ENCODE peak calls at places on chromosomes 12 and 14, in nine cellular contexts. M is body of pancreas, O is stomach, V is transverse colon, D is spleen, C is gastrocnemius medialis, W is sigmoid colon, G is Peyer's patch, N is heart left ventricle. B is an unnamed sample.

GRCh38 chr14:87899228-87899627 is 93.8 kb downstream of the GALC start:
- DNase-seq in M (no peak), N (no peak), O (no peak), V (no peak), C (no peak), G (no peak), D (no peak), W (no peak), B (no peak)

GRCh38 chr14:91396959-91397815 is 20.4 kb downstream of the CCDC88C start:
- DNase-seq in M (peak), C (no peak), D (peak), N (no peak), G (peak), W (no peak), O (peak), V (peak), B (no peak)

GRCh38 chr14:99671230-99672224 is 12.6 kb upstream of the CYP46A1 start:
- DNase-seq in V (peak), W (peak), O (no peak), D (peak), C (no peak), M (no peak), N (no peak), G (peak), B (no peak)

GRCh38 chr14:69812725-69813124 is 15.7 kb upstream of the SLC10A1 start:
- DNase-seq in G (no peak), N (no peak), D (no peak), V (peak), O (no peak), M (no peak), W (no peak), C (no peak), B (no peak)

GRCh38 chr14:72643317-72643801 is 250.5 kb downstream of the DPF3 start:
- DNase-seq in D (no peak), G (no peak), V (no peak), C (no peak), W (no peak), N (no peak), O (no peak), M (peak), B (no peak)

GRCh38 chr14:66365388-66365787 is 120.8 kb upstream of the CCDC196 start:
- DNase-seq in V (no peak), D (no peak), N (no peak), M (no peak), O (no peak), C (no peak), W (no peak), G (no peak), B (no peak)

GRCh38 chr14:104973215-104974145 is 4.7 kb downstream of the AHNAK2 start:
- DNase-seq in W (peak), C (peak), G (peak), V (peak), N (peak), D (peak), M (peak), O (peak), B (peak)

GRCh38 chr14:36805116-36805515 is 143.5 kb downstream of the PAX9 start:
- DNase-seq in O (no peak), V (no peak), W (no peak), N (peak), C (no peak), M (no peak), G (no peak), D (no peak), B (no peak)

GRCh38 chr12:58416211-58416610 is 474.8 kb downstream of the ATP23 start:
- DNase-seq in C (no peak), N (no peak), V (no peak), O (no peak), D (no peak), M (no peak), W (no peak), G (no peak), B (no peak)

GRCh38 chr14:38233218-38233617 is 22.7 kb downstream of the CLEC14A start:
- DNase-seq in N (no peak), V (no peak), D (no peak), W (no peak), G (no peak), C (no peak), M (no peak), O (no peak), B (no peak)

GRCh38 chr14:56580317-56580711 is 716 bp downstream of the TMEM260 start:
- DNase-seq in G (no peak), D (no peak), N (no peak), W (no peak), M (no peak), V (no peak), O (no peak), C (no peak), B (no peak)

GRCh38 chr14:72948481-72949138 is 22.3 kb downstream of the DCAF4 start:
- DNase-seq in C (no peak), G (peak), O (peak), D (no peak), M (peak), N (peak), W (no peak), V (peak), B (peak)

GRCh38 chr12:51318846-51319570 is 5.0 kb downstream of the BIN2 start:
- DNase-seq in V (peak), C (no peak), D (peak), G (peak), M (no peak), O (no peak), W (no peak), N (no peak), B (no peak)

GRCh38 chr12:119363490-119363889 is 29.0 kb downstream of the CCDC60 start:
- DNase-seq in O (no peak), D (no peak), N (no peak), M (no peak), V (no peak), W (no peak), G (no peak), C (no peak), B (no peak)

GRCh38 chr14:76073732-76074131 is 78.0 kb upstream of the GPATCH2L start:
- DNase-seq in G (no peak), W (no peak), C (no peak), N (no peak), O (no peak), M (no peak), V (no peak), D (no peak), B (no peak)

GRCh38 chr14:76078501-76078900 is 73.2 kb upstream of the GPATCH2L start:
- DNase-seq in V (no peak), W (no peak), C (no peak), D (no peak), O (no peak), N (no peak), G (no peak), M (no peak), B (no peak)

GRCh38 chr14:76080009-76080408 is 71.7 kb upstream of the GPATCH2L start:
- DNase-seq in C (peak), N (no peak), G (no peak), W (no peak), M (no peak), O (no peak), D (no peak), V (no peak), B (no peak)

GRCh38 chr14:76080471-76080870 is 71.3 kb upstream of the GPATCH2L start:
- DNase-seq in N (no peak), W (no peak), C (no peak), V (no peak), D (no peak), O (no peak), M (no peak), G (no peak), B (no peak)

DNA sequence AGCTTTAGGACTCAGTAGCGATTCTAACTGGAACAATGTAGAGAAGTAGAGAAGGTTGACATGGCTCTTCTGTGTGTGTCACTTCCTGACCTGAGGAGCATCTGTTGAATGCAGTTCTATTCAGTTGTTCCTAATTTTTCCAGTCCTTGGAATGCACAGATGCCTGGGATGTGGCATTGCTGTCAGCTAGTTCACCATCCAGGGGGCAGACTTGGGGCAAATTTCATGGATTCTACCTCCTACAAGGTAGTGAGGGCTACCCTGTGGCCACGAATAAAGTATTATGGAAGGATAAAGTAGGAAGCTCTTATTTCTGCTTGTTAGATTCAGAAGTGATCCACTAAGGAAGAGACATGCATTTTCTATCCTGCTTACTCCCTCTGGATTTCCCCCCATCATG is 74.4 kb upstream of the GPATCH2L start:
- DNase-seq in N (no peak), V (no peak), O (no peak), M (no peak), W (no peak), G (no peak), C (no peak), D (no peak), B (no peak)
- TF ChIP-seq CTCF in N (no peak), V (no peak), O (no peak), M (no peak), W (no peak), G (no peak), C (no peak), D (no peak), B (no peak)

GRCh38 chr12:46369095-46369473 is 3.5 kb downstream of the SLC38A2 start:
- DNase-seq in G (no peak), D (no peak), N (no peak), M (no peak), O (no peak), V (no peak), C (no peak), W (no peak), B (no peak)
- TF ChIP-seq POLR2A in G (no peak), D (no peak), N (no peak), M (no peak), O (no peak), V (no peak), C (no peak), W (no peak), B (peak)

DNA sequence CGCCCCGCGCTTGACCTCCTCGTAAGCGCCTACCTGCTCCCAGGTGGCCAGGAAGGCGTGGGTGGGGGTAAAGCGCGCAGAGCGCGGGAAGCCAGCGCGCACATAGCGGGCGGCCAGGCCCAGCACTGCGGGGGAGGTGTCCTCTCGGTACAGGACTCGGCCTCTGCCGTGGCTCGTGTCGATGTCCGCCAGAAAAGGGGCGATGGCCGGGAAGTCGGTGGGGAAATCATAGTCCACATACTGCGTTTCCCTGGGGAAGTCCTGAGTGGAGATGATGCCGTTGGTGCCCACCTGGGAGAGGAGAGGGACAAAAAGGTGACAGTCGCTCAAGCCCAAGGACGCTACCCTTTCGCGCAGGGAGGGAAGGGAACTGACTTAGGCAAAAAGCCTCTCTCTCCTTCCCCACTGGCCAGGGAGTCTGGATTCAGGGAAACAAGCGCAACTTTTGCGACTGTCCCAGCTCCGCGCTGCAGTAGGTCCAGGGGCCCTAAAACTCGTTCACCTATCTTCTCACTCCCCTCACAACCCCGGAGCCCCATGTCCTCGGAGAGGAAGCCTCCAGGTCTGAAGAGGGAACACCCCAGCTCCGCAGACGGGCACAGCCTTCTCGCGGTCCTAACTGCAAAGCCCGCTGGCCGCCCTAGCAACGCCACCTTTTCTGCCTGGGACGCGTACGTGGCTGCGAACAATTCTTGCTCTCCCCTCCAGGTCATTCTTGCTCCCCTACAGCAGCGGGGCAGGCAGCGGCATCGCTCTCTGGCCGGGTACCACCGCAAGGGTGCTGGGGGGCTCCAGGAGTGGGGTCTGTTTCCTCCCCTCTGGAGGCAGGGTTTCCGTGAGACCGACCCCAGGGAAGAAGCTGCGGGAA is 752 bp downstream of the NID2 start:
- DNase-seq in D (peak), G (no peak), C (no peak), V (peak), M (no peak), W (peak), N (peak), O (no peak), B (no peak)
- H3K27ac ChIP-seq in D (no peak), G (peak), C (peak), V (peak), M (peak), W (peak), N (peak), O (peak), B (no peak)

GRCh38 chr14:103333754-103334643 is at the start of gene EIF5:
- DNase-seq in O (peak), D (peak), M (peak), G (peak), W (peak), N (peak), C (peak), V (peak), B (peak)
- TF ChIP-seq CTCF in O (no peak), D (peak), M (peak), G (peak), W (peak), N (no peak), C (peak), V (peak), B (peak)

DNA sequence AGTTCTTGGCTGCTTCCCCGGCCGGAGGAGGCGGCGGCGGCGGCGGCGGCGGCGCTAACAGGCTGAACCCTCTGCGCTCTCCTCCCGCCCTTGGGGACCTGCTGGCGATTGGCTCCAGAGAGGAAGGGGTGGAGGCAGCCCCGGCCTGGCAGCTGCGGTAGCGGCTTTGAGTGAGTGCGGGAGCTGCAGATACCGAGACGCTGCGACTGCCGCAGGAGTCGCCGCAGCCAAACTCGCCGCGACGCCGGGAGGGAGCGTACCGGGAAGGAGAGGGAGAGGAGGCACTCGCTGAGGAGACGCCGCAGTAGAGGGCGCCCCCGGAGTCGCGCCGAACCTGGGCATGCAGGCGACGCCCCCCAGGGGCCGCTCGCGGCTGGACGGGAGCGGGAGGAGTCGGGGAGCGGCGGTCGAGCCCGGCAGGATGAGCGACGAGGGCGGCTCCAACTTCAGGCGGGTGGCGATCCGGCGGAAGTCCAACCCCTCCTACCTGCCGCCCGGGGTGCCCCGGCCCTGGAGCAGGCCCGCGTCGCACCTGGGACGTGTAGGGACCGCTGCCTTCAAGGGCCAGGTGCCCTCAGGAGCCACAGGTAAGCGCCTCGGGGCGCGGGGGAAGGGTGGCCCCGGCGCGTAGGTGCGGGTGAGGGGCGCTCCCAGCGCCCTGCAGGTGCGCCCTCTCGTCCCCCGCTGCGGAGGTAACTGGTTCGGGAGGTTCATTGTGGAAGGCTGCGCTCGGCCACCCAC is at the start of gene FGD4:
- DNase-seq in C (peak), W (peak), D (peak), M (peak), V (peak), O (peak), N (peak), G (peak), B (peak)
- TF ChIP-seq POLR2A in C (peak), W (peak), D (no peak), M (peak), V (peak), O (peak), N (no peak), G (peak), B (peak)

DNA sequence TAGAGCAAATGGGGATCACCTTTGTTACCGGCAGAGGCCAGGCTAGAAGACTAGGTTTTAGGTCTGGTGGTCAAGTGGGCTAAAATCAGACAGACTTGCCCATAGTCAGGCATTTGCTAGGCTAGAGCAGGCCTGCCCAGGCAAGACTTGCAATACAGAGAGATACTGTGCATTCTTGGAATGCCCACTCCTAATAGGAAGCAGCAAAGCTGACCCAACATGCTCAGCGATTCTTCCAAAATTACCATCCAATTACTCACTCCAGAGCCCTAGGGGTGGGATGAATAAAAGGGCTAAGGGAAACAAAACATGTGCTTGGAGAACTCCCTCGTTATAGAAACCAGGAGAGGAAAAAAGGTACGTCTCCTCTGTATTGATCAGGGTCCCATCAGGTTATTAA is 187.8 kb upstream of the AMIGO2 start:
- DNase-seq in N (no peak), O (no peak), C (no peak), V (no peak), W (no peak), G (no peak), D (no peak), M (no peak), B (no peak)
- H3K27ac ChIP-seq in N (no peak), O (no peak), C (no peak), V (no peak), W (no peak), G (no peak), D (no peak), M (no peak), B (no peak)

GRCh38 chr14:79809849-79810612 is 401.3 kb downstream of the DIO2 start:
- DNase-seq in G (no peak), O (no peak), V (peak), W (no peak), M (no peak), C (no peak), N (no peak), D (no peak), B (no peak)
- TF ChIP-seq CTCF in G (no peak), O (no peak), V (no peak), W (no peak), M (no peak), C (no peak), N (no peak), D (no peak), B (peak)

DNA sequence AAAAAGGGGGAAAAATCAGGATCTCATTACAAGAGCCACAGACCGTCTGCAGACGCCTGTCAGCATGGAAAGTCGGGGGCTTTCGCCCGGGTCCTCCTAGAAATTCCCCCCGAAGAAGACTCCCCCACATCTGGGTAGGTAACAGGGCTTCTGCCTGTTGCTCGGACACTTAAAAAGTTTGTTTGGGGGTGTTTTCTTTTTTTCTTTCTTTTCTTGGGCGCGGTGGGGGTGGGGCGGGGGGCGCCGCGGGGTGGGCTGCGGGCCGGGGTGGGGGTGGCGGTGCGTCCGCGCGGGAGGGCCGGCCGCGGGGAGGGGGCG is 356 bp downstream of the ELK3 start:
- DNase-seq in O (no peak), N (no peak), M (no peak), G (no peak), W (no peak), C (no peak), V (no peak), D (no peak), B (no peak)
- TF ChIP-seq POLR2A in O (no peak), N (no peak), M (no peak), G (no peak), W (no peak), C (no peak), V (peak), D (no peak), B (no peak)